ENCODE peak calls at places on chromosomes 2 and 18, in nine cellular contexts. N is PC-3, V is PC-9, M is GM23248, L is MM.1S, K is hepatocyte, A is GM23338, B is SK-N-SH, U is HCT116. Z is an unnamed sample.

GRCh38 chr18:44855681-44856080 is 175.0 kb downstream of the SETBP1 start:
- DNase-seq in N (no peak), V (no peak), M (peak; percentile 25), L (no peak), K (no peak), A (no peak), B (no peak), U (no peak), Z (no peak)

GRCh38 chr2:201116959-201117734 is 1.2 kb downstream of the CFLAR start:
- DNase-seq in N (peak; percentile 89), V (peak; percentile 47), M (peak; percentile 90), L (peak; percentile 90), K (peak; percentile 76), A (peak; percentile 58), B (no peak), U (peak; percentile 59), Z (peak; percentile 92)

GRCh38 chr18:41906528-41907256 is 48.3 kb upstream of the PIK3C3 start:
- DNase-seq in N (peak; percentile 61), V (no peak), M (peak; percentile 54), L (peak; percentile 75), K (peak; percentile 46), A (peak; percentile 67), B (peak; percentile 51), U (peak; percentile 15), Z (peak; percentile 76)

GRCh38 chr18:79478484-79479113 is 82.9 kb downstream of the NFATC1 start:
- DNase-seq in N (no peak), V (no peak), M (no peak), L (no peak), K (no peak), A (no peak), B (no peak), U (no peak), Z (no peak)

GRCh38 chr2:21700644-21701043 is 576.9 kb downstream of the TDRD15 start:
- DNase-seq in N (no peak), V (no peak), M (no peak), L (peak; percentile 16), K (no peak), A (no peak), B (no peak), U (no peak), Z (no peak)

GRCh38 chr2:239190921-239191885 is 209.6 kb downstream of the HDAC4 start:
- DNase-seq in N (no peak), V (no peak), M (no peak), L (no peak), K (no peak), A (no peak), B (no peak), U (no peak), Z (no peak)

GRCh38 chr2:20027260-20027677 is 14.8 kb upstream of the MATN3 start:
- DNase-seq in N (no peak), V (no peak), M (no peak), L (no peak), K (no peak), A (no peak), B (no peak), U (no peak), Z (no peak)

GRCh38 chr18:46464926-46465655 is 191.9 kb downstream of the LOXHD1 start:
- DNase-seq in N (no peak), V (no peak), M (no peak), L (no peak), K (no peak), A (no peak), B (peak; percentile 58), U (no peak), Z (no peak)

GRCh38 chr2:163778045-163778753 is 42.4 kb upstream of the FIGN start:
- DNase-seq in N (peak; percentile 97), V (peak; percentile 66), M (peak; percentile 70), L (no peak), K (peak; percentile 8), A (no peak), B (no peak), U (peak; percentile 15), Z (no peak)

GRCh38 chr2:1715184-1716012 is 28.9 kb downstream of the PXDN start:
- DNase-seq in N (peak; percentile 23), V (no peak), M (peak; percentile 68), L (no peak), K (peak; percentile 9), A (no peak), B (peak; percentile 91), U (no peak), Z (no peak)
- H3K4me3 ChIP-seq in N (no peak overlapping the region), V (no peak overlapping the region), M (no peak overlapping the region), L (no peak overlapping the region), K (no peak overlapping the region), A (no peak overlapping the region), B (no peak overlapping the region), U (no peak overlapping the region), Z (no peak overlapping the region)

DNA sequence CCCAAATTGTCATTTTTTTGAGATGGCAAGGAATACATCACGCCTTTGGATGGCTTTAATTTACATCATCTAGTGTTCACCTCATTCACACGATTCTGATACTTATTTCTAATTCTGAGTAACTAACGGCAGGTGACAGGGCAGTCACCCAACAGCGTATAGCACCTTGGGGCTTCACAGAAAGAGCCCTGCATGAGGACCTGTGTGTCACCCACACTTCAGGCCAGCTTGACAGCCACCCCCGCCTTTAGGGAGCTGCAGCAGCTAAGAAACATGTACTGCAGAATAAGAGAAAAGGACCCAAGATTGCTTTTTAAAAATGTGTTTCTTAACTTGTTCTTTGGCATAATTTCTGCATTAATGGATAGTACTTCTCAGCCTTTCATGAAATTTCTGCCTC is 245.0 kb downstream of the LDLRAD4 start:
- DNase-seq in N (no peak), V (no peak), M (no peak), L (no peak), K (no peak), A (no peak), B (no peak), U (no peak), Z (no peak)
- H3K9me2 ChIP-seq in N (no peaks in the 10 kb centered on the region), V (no peaks in the 10 kb centered on the region), M (no peaks in the 10 kb centered on the region), L (no peaks in the 10 kb centered on the region), K (no peaks in the 10 kb centered on the region), A (no peaks in the 10 kb centered on the region), B (no peaks in the 10 kb centered on the region), U (no peaks in the 10 kb centered on the region), Z (no peaks in the 10 kb centered on the region)

GRCh38 chr2:104846182-104846954 is 7.5 kb upstream of the POU3F3 start:
- DNase-seq in N (no peak), V (no peak), M (no peak), L (no peak), K (no peak), A (no peak), B (no peak), U (no peak), Z (no peak)

GRCh38 chr2:104847821-104848160 is 6.1 kb upstream of the POU3F3 start:
- DNase-seq in N (no peak), V (no peak), M (no peak), L (no peak), K (no peak), A (no peak), B (no peak), U (no peak), Z (no peak)

GRCh38 chr2:104845552-104845931 is 8.4 kb upstream of the POU3F3 start:
- DNase-seq in N (no peak), V (no peak), M (no peak), L (no peak), K (no peak), A (peak; percentile 75), B (no peak), U (no peak), Z (no peak)

GRCh38 chr2:104846955-104847820 is 6.7 kb upstream of the POU3F3 start:
- DNase-seq in N (no peak), V (no peak), M (no peak), L (no peak), K (no peak), A (peak; percentile 40), B (no peak), U (no peak), Z (no peak)

GRCh38 chr2:104844813-104845551 is 8.9 kb upstream of the POU3F3 start:
- DNase-seq in N (no peak), V (no peak), M (no peak), L (no peak), K (no peak), A (peak; percentile 86), B (peak; percentile 71), U (no peak), Z (no peak)
- H3K27me3 ChIP-seq in N (peaks cover 53% of the 10 kb centered on the region), V (peaks cover 30% of the 10 kb centered on the region), M (peaks cover 84% of the 10 kb centered on the region), L (no peaks in the 10 kb centered on the region), K (peaks cover 96% of the 10 kb centered on the region), A (peaks cover 100% of the 10 kb centered on the region), B (peaks cover 31% of the 10 kb centered on the region), U (peaks cover 6% of the 10 kb centered on the region), Z (no peaks in the 10 kb centered on the region)

DNA sequence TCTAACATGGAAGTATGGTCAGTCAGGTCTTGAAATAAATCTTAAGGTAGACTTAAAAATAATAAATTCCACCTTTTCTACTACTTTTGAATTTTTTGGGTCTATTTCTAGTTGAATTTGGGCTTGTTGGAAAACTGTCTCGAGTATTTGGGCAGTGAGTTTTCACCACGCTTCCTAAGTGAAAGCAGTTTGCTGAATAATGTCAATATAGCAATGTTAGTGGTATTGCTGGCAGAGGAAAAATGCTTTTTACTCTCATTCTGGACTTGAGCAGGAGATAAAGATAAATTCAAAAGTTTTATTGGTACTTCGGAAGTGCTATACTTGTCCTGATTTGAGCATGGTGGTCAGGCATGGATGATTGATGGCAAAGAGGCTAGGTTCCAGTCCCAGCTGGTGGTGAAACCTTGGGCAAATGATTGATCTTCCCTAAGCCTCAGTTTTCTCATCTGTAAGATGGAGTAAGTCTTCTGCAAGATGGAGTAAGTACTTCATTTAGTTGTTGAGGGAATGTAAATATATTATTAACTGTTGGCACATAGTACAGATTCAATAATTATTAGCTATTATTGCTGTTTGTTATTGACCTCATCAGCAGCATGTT is 503.5 kb upstream of the ZEB2 start:
- DNase-seq in N (no peak), V (no peak), M (no peak), L (no peak), K (no peak), A (no peak), B (no peak), U (no peak), Z (no peak)
- H3K4me3 ChIP-seq in N (no peak overlapping the region), V (no peak overlapping the region), M (peak overlapping the region; percentile 51), L (no peak overlapping the region), K (no peak overlapping the region), A (no peak overlapping the region), B (no peak overlapping the region), U (no peak overlapping the region), Z (no peak overlapping the region)

DNA sequence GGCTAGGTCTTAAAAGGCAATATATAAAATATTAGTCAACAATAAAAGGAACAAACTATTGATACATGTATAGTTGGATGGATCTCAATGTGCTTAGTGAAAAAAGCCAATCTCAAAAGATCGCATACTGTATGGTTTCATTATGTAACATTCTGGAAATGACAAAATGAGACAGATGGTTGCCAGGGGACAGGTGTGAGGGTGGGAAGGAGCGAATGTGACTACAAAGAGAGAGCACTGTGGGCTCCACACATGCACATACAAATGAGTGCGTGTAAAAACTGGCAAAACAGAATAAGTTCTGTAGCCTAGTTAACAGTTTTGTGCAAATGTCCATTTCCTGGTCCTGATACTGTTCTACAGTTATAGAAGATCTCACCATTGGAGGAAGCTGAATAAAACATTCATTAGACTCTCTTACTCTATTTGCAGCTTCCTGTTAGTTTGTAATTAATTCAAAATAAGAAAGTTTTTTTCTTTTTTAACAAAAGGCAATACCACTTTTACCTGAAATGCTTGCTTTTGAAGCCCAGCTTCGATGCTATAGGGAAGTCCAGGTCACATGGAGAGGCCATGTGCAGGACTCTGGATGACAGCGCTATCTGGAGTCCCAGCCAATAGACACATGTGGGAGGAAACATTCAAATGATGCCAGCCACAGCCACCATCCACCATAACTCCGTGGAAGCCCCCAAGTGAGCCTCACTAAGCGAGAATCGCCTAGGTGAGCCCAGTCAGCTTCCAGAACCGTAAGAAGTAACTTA is 21.0 kb upstream of the C2orf80 start:
- DNase-seq in N (no peak), V (no peak), M (no peak), L (no peak), K (no peak), A (no peak), B (no peak), U (no peak), Z (no peak)
- H3K9me2 ChIP-seq in N (no peaks in the 10 kb centered on the region), V (no peaks in the 10 kb centered on the region), M (no peaks in the 10 kb centered on the region), L (no peaks in the 10 kb centered on the region), K (no peaks in the 10 kb centered on the region), A (no peaks in the 10 kb centered on the region), B (no peaks in the 10 kb centered on the region), U (no peaks in the 10 kb centered on the region), Z (no peaks in the 10 kb centered on the region)